ENCODE peak calls at places on chromosomes 2 and 18, in four cellular contexts. J is mucosa of gallbladder; O is CD4-positive, alpha-beta T cell; P is GM12865. A is an unnamed sample.

GRCh38 chr18:34787931-34788532 is 77.9 kb downstream of the DTNA start:
- DNase-seq in O (no peak), J (peak), P (peak), A (peak)

GRCh38 chr2:237309416-237309815 is 104.5 kb downstream of the COL6A3 start:
- DNase-seq in O (no peak), J (no peak), P (no peak), A (no peak)

GRCh38 chr2:238890806-238891666 is 43.2 kb downstream of the TWIST2 start:
- DNase-seq in P (no peak), O (no peak), J (no peak), A (no peak)

GRCh38 chr2:241835605-241836004 is 23.1 kb downstream of the PDCD1 start:
- DNase-seq in P (no peak), J (no peak), O (no peak), A (no peak)

GRCh38 chr18:35409921-35410320 is 32.8 kb upstream of the ZNF396 start:
- DNase-seq in J (no peak), O (no peak), P (no peak), A (no peak)

GRCh38 chr18:54229660-54230059 is 5.2 kb upstream of the MBD2 start:
- DNase-seq in J (no peak), P (peak), O (no peak), A (no peak)

GRCh38 chr2:138534791-138535190 is 33.2 kb downstream of the SPOPL start:
- DNase-seq in P (no peak), J (no peak), O (no peak), A (no peak)

GRCh38 chr18:44080054-44080453 is 600.6 kb upstream of the SETBP1 start:
- DNase-seq in O (no peak), J (no peak), P (no peak), A (no peak)

GRCh38 chr2:58541511-58541910 is 300.4 kb upstream of the FANCL start:
- DNase-seq in P (no peak), J (no peak), O (no peak), A (no peak)

GRCh38 chr2:10508038-10508437 is 59.9 kb upstream of the ODC1 start:
- DNase-seq in O (no peak), P (no peak), J (no peak), A (no peak)

GRCh38 chr2:160695402-160696060 is 201.9 kb upstream of the RBMS1 start:
- DNase-seq in O (no peak), P (no peak), J (no peak), A (no peak)

GRCh38 chr18:63253428-63254372 is 65.9 kb downstream of the BCL2 start:
- DNase-seq in J (no peak), O (no peak), P (peak), A (no peak)

GRCh38 chr2:80454628-80455027 is 150.1 kb upstream of the LRRTM1 start:
- DNase-seq in O (no peak), P (no peak), J (peak), A (no peak)

GRCh38 chr2:226031962-226032441 is 632.5 kb downstream of the NYAP2 start:
- DNase-seq in P (no peak), O (no peak), J (no peak), A (no peak)

GRCh38 chr2:112096098-112096497 is 41.0 kb downstream of the TMEM87B start:
- DNase-seq in O (no peak), J (no peak), P (no peak), A (no peak)

GRCh38 chr18:41714872-41715271 is 240.2 kb upstream of the PIK3C3 start:
- DNase-seq in O (no peak), J (no peak), P (no peak), A (no peak)

GRCh38 chr2:202023198-202023903 is 10.3 kb upstream of the FZD7 start:
- DNase-seq in O (no peak), P (no peak), J (no peak), A (no peak)

GRCh38 chr2:74333896-74334586 is 9.2 kb downstream of the SLC4A5 start:
- DNase-seq in O (no peak), J (no peak), P (no peak), A (no peak)

GRCh38 chr2:19488009-19488691 is 129.7 kb upstream of the OSR1 start:
- DNase-seq in P (peak), O (no peak), J (no peak), A (peak)

GRCh38 chr2:219645631-219646527 is 18.4 kb downstream of the SLC4A3 start:
- DNase-seq in O (no peak), J (no peak), P (no peak), A (peak)

GRCh38 chr18:577606-578005 is 2.6 kb upstream of the CETN1 start:
- DNase-seq in J (no peak), O (no peak), P (no peak), A (no peak)

GRCh38 chr2:30738141-30738911 is 68.9 kb downstream of the CAPN13 start:
- DNase-seq in P (no peak), J (no peak), O (no peak), A (no peak)

GRCh38 chr2:20351555-20352229 is 1.0 kb upstream of the PUM2 start:
- DNase-seq in P (peak), J (no peak), O (no peak), A (no peak)

GRCh38 chr2:161416633-161417427 is 733 bp downstream of the TBR1 start:
- DNase-seq in O (no peak), P (no peak), J (no peak), A (no peak)

GRCh38 chr2:192123847-192124246 is 70.9 kb downstream of the TMEFF2 start:
- DNase-seq in J (no peak), O (no peak), P (no peak), A (no peak)

GRCh38 chr2:216015722-216016464 is 2.5 kb upstream of the MREG start:
- DNase-seq in J (no peak), O (peak), P (peak), A (no peak)

GRCh38 chr2:236047886-236048540 is 120.2 kb downstream of the GBX2 start:
- DNase-seq in O (no peak), J (peak), P (no peak), A (no peak)

GRCh38 chr2:224970311-224970710 is 72.0 kb downstream of the DOCK10 start:
- DNase-seq in P (peak), O (no peak), J (no peak), A (no peak)

GRCh38 chr2:32937602-32938450 is 8.9 kb upstream of the LTBP1 start:
- DNase-seq in J (no peak), P (no peak), O (no peak), A (no peak)